ENCODE peak calls at places on chromosomes 7 and 10, in seven cellular contexts. One of them, this sample, is unnamed.

GRCh38 chr10:61128196-61128595 is 184.2 kb upstream of the RHOBTB1 start:
- DNase-seq in colonic mucosa: no peak
- DNase-seq in T-helper 9 cell: no peak
- DNase-seq in dorsolateral prefrontal cortex: no peak
- DNase-seq in substantia nigra: no peak
- DNase-seq in T-helper 2 cell: no peak
- DNase-seq in hypothalamus: no peak
- DNase-seq in this sample: no peak

GRCh38 chr10:105925045-105925785 is 1239.3 kb downstream of the SORCS1 start:
- DNase-seq in colonic mucosa: no peak
- DNase-seq in substantia nigra: no peak
- DNase-seq in hypothalamus: no peak
- DNase-seq in dorsolateral prefrontal cortex: no peak
- DNase-seq in T-helper 2 cell: no peak
- DNase-seq in T-helper 9 cell: no peak
- DNase-seq in this sample: no peak

GRCh38 chr10:103835121-103836045 is 20.0 kb downstream of the SH3PXD2A start:
- DNase-seq in T-helper 2 cell: no peak
- DNase-seq in dorsolateral prefrontal cortex: no peak
- DNase-seq in hypothalamus: no peak
- DNase-seq in colonic mucosa: peak; percentile 60
- DNase-seq in T-helper 9 cell: no peak
- DNase-seq in substantia nigra: no peak
- DNase-seq in this sample: peak; percentile 81

GRCh38 chr10:72379776-72380175 is 25.1 kb upstream of the DNAJB12 start:
- DNase-seq in substantia nigra: no peak
- DNase-seq in dorsolateral prefrontal cortex: no peak
- DNase-seq in T-helper 9 cell: no peak
- DNase-seq in T-helper 2 cell: no peak
- DNase-seq in hypothalamus: no peak
- DNase-seq in colonic mucosa: no peak
- DNase-seq in this sample: no peak

GRCh38 chr7:40058636-40059035 is 75.8 kb downstream of the MPLKIP start:
- DNase-seq in dorsolateral prefrontal cortex: no peak
- DNase-seq in substantia nigra: no peak
- DNase-seq in hypothalamus: no peak
- DNase-seq in T-helper 2 cell: no peak
- DNase-seq in colonic mucosa: no peak
- DNase-seq in T-helper 9 cell: no peak
- DNase-seq in this sample: no peak

GRCh38 chr10:109696981-109697775 is 226.1 kb downstream of the XPNPEP1 start:
- DNase-seq in dorsolateral prefrontal cortex: no peak
- DNase-seq in T-helper 2 cell: no peak
- DNase-seq in hypothalamus: no peak
- DNase-seq in substantia nigra: no peak
- DNase-seq in T-helper 9 cell: no peak
- DNase-seq in colonic mucosa: no peak
- DNase-seq in this sample: no peak

GRCh38 chr10:28842321-28842720 is 165.0 kb downstream of the BAMBI start:
- DNase-seq in dorsolateral prefrontal cortex: no peak
- DNase-seq in T-helper 9 cell: no peak
- DNase-seq in hypothalamus: no peak
- DNase-seq in substantia nigra: no peak
- DNase-seq in colonic mucosa: no peak
- DNase-seq in T-helper 2 cell: no peak
- DNase-seq in this sample: no peak

GRCh38 chr7:27345964-27346363 is 103.4 kb downstream of the EVX1 start:
- DNase-seq in dorsolateral prefrontal cortex: no peak
- DNase-seq in hypothalamus: no peak
- DNase-seq in T-helper 9 cell: no peak
- DNase-seq in substantia nigra: no peak
- DNase-seq in colonic mucosa: no peak
- DNase-seq in T-helper 2 cell: no peak
- DNase-seq in this sample: no peak

GRCh38 chr10:7193369-7193768 is 217.5 kb downstream of the SFMBT2 start:
- DNase-seq in T-helper 2 cell: no peak
- DNase-seq in hypothalamus: no peak
- DNase-seq in dorsolateral prefrontal cortex: no peak
- DNase-seq in T-helper 9 cell: no peak
- DNase-seq in colonic mucosa: no peak
- DNase-seq in substantia nigra: no peak
- DNase-seq in this sample: no peak

GRCh38 chr7:51140203-51140938 is 176.2 kb downstream of the COBL start:
- DNase-seq in dorsolateral prefrontal cortex: no peak
- DNase-seq in T-helper 9 cell: no peak
- DNase-seq in hypothalamus: no peak
- DNase-seq in substantia nigra: no peak
- DNase-seq in colonic mucosa: no peak
- DNase-seq in T-helper 2 cell: no peak
- DNase-seq in this sample: no peak

GRCh38 chr7:97094531-97094930 is 23.0 kb upstream of the SDHAF3 start:
- DNase-seq in dorsolateral prefrontal cortex: no peak
- DNase-seq in hypothalamus: no peak
- DNase-seq in T-helper 2 cell: no peak
- DNase-seq in T-helper 9 cell: no peak
- DNase-seq in colonic mucosa: no peak
- DNase-seq in substantia nigra: no peak
- DNase-seq in this sample: no peak

GRCh38 chr10:132492323-132493035 is 45.1 kb upstream of the INPP5A start:
- DNase-seq in dorsolateral prefrontal cortex: no peak
- DNase-seq in colonic mucosa: no peak
- DNase-seq in substantia nigra: no peak
- DNase-seq in hypothalamus: no peak
- DNase-seq in T-helper 2 cell: no peak
- DNase-seq in T-helper 9 cell: no peak
- DNase-seq in this sample: peak; percentile 49

GRCh38 chr10:60353519-60354258 is 36.0 kb downstream of the ANK3 start:
- DNase-seq in hypothalamus: no peak
- DNase-seq in substantia nigra: peak; percentile 47
- DNase-seq in colonic mucosa: no peak
- DNase-seq in T-helper 9 cell: no peak
- DNase-seq in dorsolateral prefrontal cortex: peak; percentile 56
- DNase-seq in T-helper 2 cell: no peak
- DNase-seq in this sample: no peak